ENCODE peak calls at places on chromosomes 2 and 18, in seven cellular contexts. T, S, P, A, J, K and Z are unnamed samples.

GRCh38 chr2:237700583-237701032 is 73.2 kb downstream of the LRRFIP1 start:
- DNase-seq in T (no peak), S (peak; percentile 47), P (peak; percentile 99), A (peak; percentile 74), J (no peak), K (no peak), Z (peak; percentile 71)

GRCh38 chr2:222968550-222969155 is 83.3 kb upstream of the KCNE4 start:
- DNase-seq in T (no peak), S (no peak), P (no peak), A (no peak), J (no peak), K (no peak), Z (no peak)

GRCh38 chr18:39635192-39635591 is 2069.6 kb upstream of the CELF4 start:
- DNase-seq in T (no peak), S (no peak), P (no peak), A (no peak), J (no peak), K (no peak), Z (no peak)

GRCh38 chr2:18299423-18300212 is 260.8 kb downstream of the RDH14 start:
- DNase-seq in T (no peak), S (no peak), P (no peak), A (peak; percentile 69), J (no peak), K (no peak), Z (peak; percentile 66)

GRCh38 chr18:74217476-74218143 is 69.3 kb downstream of the TIMM21 start:
- DNase-seq in T (no peak), S (no peak), P (no peak), A (no peak), J (no peak), K (no peak), Z (peak; percentile 42)

GRCh38 chr2:25651066-25651465 is 22.3 kb downstream of the DTNB start:
- DNase-seq in T (no peak), S (no peak), P (peak; percentile 86), A (peak; percentile 58), J (no peak), K (no peak), Z (peak; percentile 36)

GRCh38 chr18:31102020-31102684 is at the start of gene DSC2:
- DNase-seq in T (no peak), S (peak; percentile 88), P (no peak), A (no peak), J (peak; percentile 79), K (peak; percentile 79), Z (no peak)

GRCh38 chr2:38465789-38466127 is 88.7 kb upstream of the ATL2 start:
- DNase-seq in T (peak; percentile 54), S (peak; percentile 41), P (no peak), A (peak; percentile 49), J (peak; percentile 53), K (peak; percentile 56), Z (peak; percentile 11)

GRCh38 chr2:3241971-3242746 is 135.5 kb downstream of the EIPR1 start:
- DNase-seq in T (no peak), S (no peak), P (no peak), A (no peak), J (no peak), K (no peak), Z (no peak)

GRCh38 chr18:10864722-10865121 is 284.6 kb downstream of the PIEZO2 start:
- DNase-seq in T (no peak), S (no peak), P (no peak), A (no peak), J (no peak), K (no peak), Z (no peak)

GRCh38 chr2:28488858-28489575 is 6.8 kb upstream of the PLB1 start:
- DNase-seq in T (no peak), S (no peak), P (no peak), A (peak; percentile 16), J (no peak), K (no peak), Z (no peak)

GRCh38 chr2:100814453-100814852 is 5.5 kb upstream of the NPAS2 start:
- DNase-seq in T (no peak), S (peak; percentile 87), P (no peak), A (no peak), J (no peak), K (no peak), Z (no peak)

GRCh38 chr2:118865106-118865505 is 17.7 kb upstream of the EN1 start:
- DNase-seq in T (peak; percentile 45), S (no peak), P (no peak), A (peak; percentile 84), J (peak; percentile 63), K (peak; percentile 67), Z (peak; percentile 81)

GRCh38 chr2:51256736-51257135 is 224.8 kb upstream of the NRXN1 start:
- DNase-seq in T (no peak), S (no peak), P (no peak), A (no peak), J (no peak), K (no peak), Z (no peak)

GRCh38 chr18:6571239-6571602 is 156.5 kb upstream of the L3MBTL4 start:
- DNase-seq in T (no peak), S (no peak), P (no peak), A (no peak), J (no peak), K (no peak), Z (no peak)

GRCh38 chr2:132617989-132618388 is 52.0 kb downstream of the LYPD1 start:
- DNase-seq in T (no peak), S (no peak), P (no peak), A (no peak), J (no peak), K (no peak), Z (no peak)

GRCh38 chr2:63654959-63655358 is 66.2 kb downstream of the MDH1 start:
- DNase-seq in T (no peak), S (no peak), P (no peak), A (peak; percentile 77), J (no peak), K (no peak), Z (no peak)

GRCh38 chr18:80245781-80246655 is 1.3 kb downstream of the PARD6G start:
- DNase-seq in T (no peak), S (no peak), P (no peak), A (no peak), J (no peak), K (no peak), Z (peak; percentile 61)

DNA sequence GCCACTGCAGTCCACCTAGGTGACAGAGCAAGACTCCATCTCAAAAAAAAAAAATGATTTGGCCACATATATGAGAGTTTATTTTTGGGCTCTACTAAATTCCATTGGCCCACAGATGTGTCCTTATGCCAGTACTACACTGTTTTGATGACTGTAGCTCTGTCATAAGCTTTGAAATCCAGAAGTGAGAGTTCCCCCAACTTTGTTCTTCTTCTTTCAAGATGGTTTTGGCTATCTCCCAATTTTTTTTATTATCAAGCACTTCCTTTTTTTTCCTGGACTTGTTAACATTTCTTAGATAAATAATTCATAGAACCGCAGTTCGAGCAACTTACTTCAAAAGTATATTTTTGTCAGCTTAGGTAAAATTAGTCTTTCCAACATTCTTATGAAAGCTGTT is 96.9 kb downstream of the TSHZ1 start:
- DNase-seq in T (no peak), S (no peak), P (no peak), A (no peak), J (no peak), K (no peak), Z (no peak)
- H3K9me3 ChIP-seq in T (no peaks in the 10 kb centered on the region), S (no peaks in the 10 kb centered on the region), P (no peaks in the 10 kb centered on the region), A (no peaks in the 10 kb centered on the region), J (no peaks in the 10 kb centered on the region), K (no peaks in the 10 kb centered on the region), Z (peaks cover 15% of the 10 kb centered on the region)

GRCh38 chr2:227416669-227417068 is 28.9 kb upstream of the SCYGR1 start:
- DNase-seq in T (no peak), S (no peak), P (no peak), A (no peak), J (no peak), K (no peak), Z (no peak)

GRCh38 chr2:227414846-227415245 is 27.1 kb upstream of the SCYGR1 start:
- DNase-seq in T (no peak), S (no peak), P (no peak), A (peak; percentile 65), J (no peak), K (no peak), Z (peak; percentile 51)

GRCh38 chr2:227412877-227413276 is 25.1 kb upstream of the SCYGR1 start:
- DNase-seq in T (no peak), S (no peak), P (no peak), A (no peak), J (no peak), K (no peak), Z (no peak)

GRCh38 chr2:227413371-227413770 is 25.6 kb upstream of the SCYGR1 start:
- DNase-seq in T (no peak), S (peak; percentile 65), P (no peak), A (no peak), J (no peak), K (no peak), Z (no peak)

GRCh38 chr2:227415538-227416424 is 28.0 kb upstream of the SCYGR1 start:
- DNase-seq in T (no peak), S (no peak), P (peak; percentile 92), A (peak; percentile 89), J (no peak), K (no peak), Z (peak; percentile 89)
- H3K9ac ChIP-seq in T (no peak overlapping the region), S (no peak overlapping the region), P (no peak overlapping the region), A (no peak overlapping the region), J (no peak overlapping the region), K (no peak overlapping the region), Z (peak overlapping the region; percentile 52)

GRCh38 chr2:56583796-56584313 is 400.1 kb downstream of the CCDC85A start:
- DNase-seq in T (no peak), S (no peak), P (no peak), A (no peak), J (no peak), K (no peak), Z (no peak)

GRCh38 chr2:56589820-56590219 is 406.0 kb downstream of the CCDC85A start:
- DNase-seq in T (no peak), S (no peak), P (no peak), A (no peak), J (no peak), K (no peak), Z (no peak)

GRCh38 chr2:56582570-56582969 is 398.8 kb downstream of the CCDC85A start:
- DNase-seq in T (no peak), S (no peak), P (no peak), A (no peak), J (no peak), K (no peak), Z (no peak)

GRCh38 chr2:56589194-56589593 is 405.4 kb downstream of the CCDC85A start:
- DNase-seq in T (no peak), S (no peak), P (no peak), A (no peak), J (no peak), K (no peak), Z (no peak)

GRCh38 chr2:56587456-56587855 is 403.7 kb downstream of the CCDC85A start:
- DNase-seq in T (no peak), S (no peak), P (no peak), A (no peak), J (no peak), K (no peak), Z (peak; percentile 51)
- H3K9me3 ChIP-seq in T (no peaks in the 10 kb centered on the region), S (no peaks in the 10 kb centered on the region), P (no peaks in the 10 kb centered on the region), A (no peaks in the 10 kb centered on the region), J (no peaks in the 10 kb centered on the region), K (no peaks in the 10 kb centered on the region), Z (no peaks in the 10 kb centered on the region)

DNA sequence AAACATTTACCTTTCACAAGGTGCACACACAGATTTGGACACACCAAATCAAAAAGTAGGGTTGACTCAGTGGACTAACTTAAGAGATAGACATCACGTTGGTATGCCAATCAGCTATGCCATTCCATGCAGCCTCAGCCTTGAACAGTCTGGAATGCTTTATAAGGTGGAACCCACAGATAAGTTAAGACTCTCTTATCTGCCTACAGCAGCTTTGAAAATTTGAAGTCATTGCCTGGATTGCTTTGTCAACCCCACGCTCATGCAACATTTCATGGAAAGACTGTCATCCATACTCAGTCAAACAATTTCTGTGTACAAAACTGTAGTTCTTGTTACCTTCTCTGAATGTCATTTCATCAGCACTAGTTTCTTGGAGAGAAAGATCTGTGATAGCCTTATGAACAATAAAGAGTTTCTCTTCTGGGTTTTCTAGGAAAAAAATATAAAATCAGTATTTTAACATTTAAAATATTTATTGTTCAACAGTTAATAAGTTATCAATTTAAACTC is 1.2 kb downstream of the ERMN start:
- DNase-seq in T (no peak), S (no peak), P (no peak), A (no peak), J (peak; percentile 90), K (no peak), Z (no peak)
- H3K9ac ChIP-seq in T (no peak overlapping the region), S (no peak overlapping the region), P (no peak overlapping the region), A (no peak overlapping the region), J (no peak overlapping the region), K (no peak overlapping the region), Z (no peak overlapping the region)